ENCODE peak calls at places on chromosomes 1 and 21, in five cellular contexts. One of them, this sample, is unnamed.

GRCh38 chr1:55773189-55773940 is 558.2 kb upstream of the USP24 start:
- DNase-seq in prostate gland: no peak
- DNase-seq in neural progenitor cell: no peak
- DNase-seq in astrocyte of the spinal cord: no peak
- DNase-seq in HL-60: no peak
- DNase-seq in this sample: no peak

GRCh38 chr1:209162651-209163050 is 420.9 kb upstream of the CAMK1G start:
- DNase-seq in prostate gland: no peak
- DNase-seq in neural progenitor cell: no peak
- DNase-seq in astrocyte of the spinal cord: peak
- DNase-seq in HL-60: no peak
- DNase-seq in this sample: no peak

GRCh38 chr1:51237714-51238403 is 1.8 kb downstream of the RNF11 start:
- DNase-seq in prostate gland: peak
- DNase-seq in neural progenitor cell: peak
- DNase-seq in astrocyte of the spinal cord: peak
- DNase-seq in HL-60: peak
- DNase-seq in this sample: no peak

GRCh38 chr1:55138740-55139283 is 76.4 kb downstream of the USP24 start:
- DNase-seq in prostate gland: no peak
- DNase-seq in neural progenitor cell: no peak
- DNase-seq in astrocyte of the spinal cord: no peak
- DNase-seq in HL-60: peak
- DNase-seq in this sample: no peak

GRCh38 chr1:154926201-154926600 is 10.3 kb downstream of the PMVK start:
- DNase-seq in prostate gland: no peak
- DNase-seq in neural progenitor cell: no peak
- DNase-seq in astrocyte of the spinal cord: no peak
- DNase-seq in HL-60: no peak
- DNase-seq in this sample: no peak

GRCh38 chr1:12344611-12345299 is 114.9 kb downstream of the VPS13D start:
- DNase-seq in prostate gland: no peak
- DNase-seq in neural progenitor cell: no peak
- DNase-seq in astrocyte of the spinal cord: no peak
- DNase-seq in HL-60: peak
- DNase-seq in this sample: no peak

GRCh38 chr1:205438213-205439158 is 16.6 kb upstream of the LEMD1 start:
- DNase-seq in prostate gland: peak
- DNase-seq in neural progenitor cell: no peak
- DNase-seq in astrocyte of the spinal cord: peak
- DNase-seq in HL-60: peak
- DNase-seq in this sample: no peak

GRCh38 chr1:37317870-37318431 is 156.4 kb upstream of the ZC3H12A start:
- DNase-seq in prostate gland: no peak
- DNase-seq in neural progenitor cell: no peak
- DNase-seq in astrocyte of the spinal cord: no peak
- DNase-seq in HL-60: no peak
- DNase-seq in this sample: no peak

GRCh38 chr1:219699870-219700269 is 87.0 kb upstream of the ZC3H11B start:
- DNase-seq in prostate gland: no peak
- DNase-seq in neural progenitor cell: no peak
- DNase-seq in astrocyte of the spinal cord: peak
- DNase-seq in HL-60: no peak
- DNase-seq in this sample: no peak

GRCh38 chr1:64967381-64967780 is 1.0 kb upstream of the JAK1 start:
- DNase-seq in prostate gland: no peak
- DNase-seq in neural progenitor cell: peak
- DNase-seq in astrocyte of the spinal cord: no peak
- DNase-seq in HL-60: no peak
- DNase-seq in this sample: no peak

GRCh38 chr1:218480137-218480536 is 135.0 kb downstream of the TGFB2 start:
- DNase-seq in prostate gland: no peak
- DNase-seq in neural progenitor cell: peak
- DNase-seq in astrocyte of the spinal cord: peak
- DNase-seq in HL-60: no peak
- DNase-seq in this sample: no peak

GRCh38 chr21:21067375-21067774 is 69.2 kb downstream of the NCAM2 start:
- DNase-seq in prostate gland: no peak
- DNase-seq in neural progenitor cell: no peak
- DNase-seq in astrocyte of the spinal cord: no peak
- DNase-seq in HL-60: no peak
- DNase-seq in this sample: no peak

GRCh38 chr1:207869859-207870258 is 41.1 kb downstream of the CD34 start:
- DNase-seq in prostate gland: no peak
- DNase-seq in neural progenitor cell: no peak
- DNase-seq in astrocyte of the spinal cord: no peak
- DNase-seq in HL-60: no peak
- DNase-seq in this sample: no peak

GRCh38 chr1:23114424-23115079 is 54.1 kb downstream of the LUZP1 start:
- DNase-seq in prostate gland: no peak
- DNase-seq in neural progenitor cell: no peak
- DNase-seq in astrocyte of the spinal cord: no peak
- DNase-seq in HL-60: no peak
- DNase-seq in this sample: no peak

GRCh38 chr1:197744979-197745378 is 30.3 kb downstream of the DENND1B start:
- DNase-seq in prostate gland: no peak
- DNase-seq in neural progenitor cell: no peak
- DNase-seq in astrocyte of the spinal cord: no peak
- DNase-seq in HL-60: no peak
- DNase-seq in this sample: no peak

GRCh38 chr1:55214214-55214902 is 806 bp downstream of the USP24 start:
- DNase-seq in prostate gland: peak
- DNase-seq in neural progenitor cell: peak
- DNase-seq in astrocyte of the spinal cord: no peak
- DNase-seq in HL-60: peak
- DNase-seq in this sample: no peak

GRCh38 chr1:90487040-90487439 is 230.1 kb downstream of the BARHL2 start:
- DNase-seq in prostate gland: no peak
- DNase-seq in neural progenitor cell: no peak
- DNase-seq in astrocyte of the spinal cord: no peak
- DNase-seq in HL-60: no peak
- DNase-seq in this sample: no peak

GRCh38 chr1:202133016-202133415 is 10.3 kb downstream of the GPR37L1 start:
- DNase-seq in prostate gland: peak
- DNase-seq in neural progenitor cell: no peak
- DNase-seq in astrocyte of the spinal cord: no peak
- DNase-seq in HL-60: peak
- DNase-seq in this sample: no peak

GRCh38 chr1:117613249-117613968 is 7.6 kb downstream of the TENT5C start:
- DNase-seq in prostate gland: no peak
- DNase-seq in neural progenitor cell: no peak
- DNase-seq in astrocyte of the spinal cord: no peak
- DNase-seq in HL-60: peak
- DNase-seq in this sample: no peak

GRCh38 chr1:89190017-89190416 is 8.7 kb downstream of the GBP4 start:
- DNase-seq in prostate gland: no peak
- DNase-seq in neural progenitor cell: no peak
- DNase-seq in astrocyte of the spinal cord: no peak
- DNase-seq in HL-60: no peak
- DNase-seq in this sample: no peak

GRCh38 chr1:234490789-234491479 is 12.0 kb upstream of the TARBP1 start:
- DNase-seq in prostate gland: no peak
- DNase-seq in neural progenitor cell: no peak
- DNase-seq in astrocyte of the spinal cord: no peak
- DNase-seq in HL-60: no peak
- DNase-seq in this sample: no peak

GRCh38 chr1:87151500-87152421 is 176.9 kb upstream of the LMO4 start:
- DNase-seq in prostate gland: peak
- DNase-seq in neural progenitor cell: peak
- DNase-seq in astrocyte of the spinal cord: peak
- DNase-seq in HL-60: peak
- DNase-seq in this sample: no peak

GRCh38 chr1:223707270-223708000 is 4.9 kb upstream of the CAPN2 start:
- DNase-seq in prostate gland: peak
- DNase-seq in neural progenitor cell: no peak
- DNase-seq in astrocyte of the spinal cord: peak
- DNase-seq in HL-60: no peak
- DNase-seq in this sample: no peak

GRCh38 chr1:45785583-45785982 is 17.8 kb upstream of the MAST2 start:
- DNase-seq in prostate gland: no peak
- DNase-seq in neural progenitor cell: no peak
- DNase-seq in astrocyte of the spinal cord: no peak
- DNase-seq in HL-60: peak
- DNase-seq in this sample: no peak

GRCh38 chr1:109923131-109923945 is 12.7 kb downstream of the CSF1 start:
- DNase-seq in prostate gland: no peak
- DNase-seq in neural progenitor cell: peak
- DNase-seq in astrocyte of the spinal cord: no peak
- DNase-seq in HL-60: no peak
- DNase-seq in this sample: no peak

GRCh38 chr1:175376194-175376593 is 183.6 kb upstream of the KIAA0040 start:
- DNase-seq in prostate gland: no peak
- DNase-seq in neural progenitor cell: peak
- DNase-seq in astrocyte of the spinal cord: peak
- DNase-seq in HL-60: no peak
- DNase-seq in this sample: peak

GRCh38 chr1:247037483-247038320 is 29.8 kb upstream of the ZNF695 start:
- DNase-seq in prostate gland: no peak
- DNase-seq in neural progenitor cell: no peak
- DNase-seq in astrocyte of the spinal cord: no peak
- DNase-seq in HL-60: no peak
- DNase-seq in this sample: no peak

GRCh38 chr21:15140321-15141019 is 75.7 kb upstream of the NRIP1 start:
- DNase-seq in prostate gland: no peak
- DNase-seq in neural progenitor cell: no peak
- DNase-seq in astrocyte of the spinal cord: no peak
- DNase-seq in HL-60: no peak
- DNase-seq in this sample: no peak

GRCh38 chr1:201128476-201128875 is 1.5 kb upstream of the ASCL5 start:
- DNase-seq in prostate gland: no peak
- DNase-seq in neural progenitor cell: no peak
- DNase-seq in astrocyte of the spinal cord: no peak
- DNase-seq in HL-60: no peak
- DNase-seq in this sample: no peak

GRCh38 chr1:244347942-244348341 is 103.8 kb downstream of the ADSS2 start:
- DNase-seq in prostate gland: peak
- DNase-seq in neural progenitor cell: no peak
- DNase-seq in astrocyte of the spinal cord: no peak
- DNase-seq in HL-60: no peak
- DNase-seq in this sample: peak

GRCh38 chr21:20996421-20997307 is 1.5 kb upstream of the NCAM2 start:
- DNase-seq in prostate gland: no peak
- DNase-seq in neural progenitor cell: peak
- DNase-seq in astrocyte of the spinal cord: peak
- DNase-seq in HL-60: no peak
- DNase-seq in this sample: no peak

GRCh38 chr1:15427280-15427666 is 11.0 kb upstream of the CTRC start:
- DNase-seq in prostate gland: no peak
- DNase-seq in neural progenitor cell: no peak
- DNase-seq in astrocyte of the spinal cord: no peak
- DNase-seq in HL-60: no peak
- DNase-seq in this sample: no peak

GRCh38 chr1:7922301-7922700 is 18.3 kb downstream of the TNFRSF9 start:
- DNase-seq in prostate gland: no peak
- DNase-seq in neural progenitor cell: no peak
- DNase-seq in astrocyte of the spinal cord: peak
- DNase-seq in HL-60: no peak
- DNase-seq in this sample: no peak

GRCh38 chr1:17372955-17373354 is 959 bp downstream of the PADI6 start:
- DNase-seq in prostate gland: no peak
- DNase-seq in neural progenitor cell: peak
- DNase-seq in astrocyte of the spinal cord: no peak
- DNase-seq in HL-60: no peak
- DNase-seq in this sample: no peak

GRCh38 chr1:17369466-17369865 is 2.5 kb upstream of the PADI6 start:
- DNase-seq in prostate gland: no peak
- DNase-seq in neural progenitor cell: no peak
- DNase-seq in astrocyte of the spinal cord: peak
- DNase-seq in HL-60: no peak
- DNase-seq in this sample: no peak

GRCh38 chr1:17375651-17376050 is 3.7 kb downstream of the PADI6 start:
- DNase-seq in prostate gland: no peak
- DNase-seq in neural progenitor cell: no peak
- DNase-seq in astrocyte of the spinal cord: no peak
- DNase-seq in HL-60: no peak
- DNase-seq in this sample: no peak

GRCh38 chr1:17371896-17372295 is at the start of gene PADI6:
- DNase-seq in prostate gland: no peak
- DNase-seq in neural progenitor cell: no peak
- DNase-seq in astrocyte of the spinal cord: no peak
- DNase-seq in HL-60: no peak
- DNase-seq in this sample: no peak

GRCh38 chr1:17370618-17371017 is 1.4 kb upstream of the PADI6 start:
- DNase-seq in prostate gland: no peak
- DNase-seq in neural progenitor cell: no peak
- DNase-seq in astrocyte of the spinal cord: no peak
- DNase-seq in HL-60: no peak
- DNase-seq in this sample: no peak
- TF ChIP-seq CTCF in prostate gland: peak
- TF ChIP-seq CTCF in neural progenitor cell: peak
- TF ChIP-seq CTCF in astrocyte of the spinal cord: peak
- TF ChIP-seq CTCF in HL-60: peak
- TF ChIP-seq CTCF in this sample: peak

GRCh38 chr1:6785721-6786505 is 659 bp downstream of the CAMTA1 start:
- DNase-seq in prostate gland: peak
- DNase-seq in neural progenitor cell: peak
- DNase-seq in astrocyte of the spinal cord: peak
- DNase-seq in HL-60: no peak
- DNase-seq in this sample: no peak
- TF ChIP-seq CTCF in prostate gland: peak
- TF ChIP-seq CTCF in neural progenitor cell: peak
- TF ChIP-seq CTCF in astrocyte of the spinal cord: peak
- TF ChIP-seq CTCF in HL-60: no peak
- TF ChIP-seq CTCF in this sample: peak

GRCh38 chr1:227999056-227999930 is 7.5 kb upstream of the WNT3A start:
- DNase-seq in prostate gland: peak
- DNase-seq in neural progenitor cell: peak
- DNase-seq in astrocyte of the spinal cord: peak
- DNase-seq in HL-60: peak
- DNase-seq in this sample: peak
- TF ChIP-seq CTCF in prostate gland: peak
- TF ChIP-seq CTCF in neural progenitor cell: peak
- TF ChIP-seq CTCF in astrocyte of the spinal cord: peak
- TF ChIP-seq CTCF in HL-60: peak
- TF ChIP-seq CTCF in this sample: peak

GRCh38 chr1:206467915-206468314 is 2.4 kb upstream of the IKBKE start:
- DNase-seq in prostate gland: no peak
- DNase-seq in neural progenitor cell: no peak
- DNase-seq in astrocyte of the spinal cord: no peak
- DNase-seq in HL-60: peak
- DNase-seq in this sample: no peak

GRCh38 chr1:206466840-206467649 is 3.2 kb upstream of the IKBKE start:
- DNase-seq in prostate gland: no peak
- DNase-seq in neural progenitor cell: no peak
- DNase-seq in astrocyte of the spinal cord: no peak
- DNase-seq in HL-60: no peak
- DNase-seq in this sample: no peak

GRCh38 chr1:206469411-206469932 is 804 bp upstream of the IKBKE start:
- DNase-seq in prostate gland: no peak
- DNase-seq in neural progenitor cell: no peak
- DNase-seq in astrocyte of the spinal cord: no peak
- DNase-seq in HL-60: no peak
- DNase-seq in this sample: no peak

GRCh38 chr1:206469933-206470691 is at the start of gene IKBKE:
- DNase-seq in prostate gland: peak
- DNase-seq in neural progenitor cell: peak
- DNase-seq in astrocyte of the spinal cord: peak
- DNase-seq in HL-60: peak
- DNase-seq in this sample: no peak

GRCh38 chr1:206468571-206468970 is 1.7 kb upstream of the IKBKE start:
- DNase-seq in prostate gland: no peak
- DNase-seq in neural progenitor cell: no peak
- DNase-seq in astrocyte of the spinal cord: no peak
- DNase-seq in HL-60: no peak
- DNase-seq in this sample: no peak
- TF ChIP-seq CTCF in prostate gland: no peak
- TF ChIP-seq CTCF in neural progenitor cell: no peak
- TF ChIP-seq CTCF in astrocyte of the spinal cord: no peak
- TF ChIP-seq CTCF in HL-60: peak
- TF ChIP-seq CTCF in this sample: no peak

This sample was measured in osteocyte.